ENCODE peak calls at places on chromosome 1, in five cellular contexts. Y is H9, E is K562, H is endothelial cell of umbilical vein, B is fibroblast of lung. N is an unnamed sample.

GRCh38 chr1:233662503-233663105 is 48.7 kb downstream of the KCNK1 start:
- DNase-seq in E (no peak), Y (no peak), H (no peak), B (peak), N (no peak)

GRCh38 chr1:145846191-145846590 is 761 bp downstream of the NUDT17 start:
- DNase-seq in B (peak), H (peak), Y (peak), E (peak), N (no peak)

GRCh38 chr1:44031900-44032817 is 897 bp upstream of the SLC6A9 start:
- DNase-seq in Y (peak), E (no peak), H (no peak), B (no peak), N (no peak)

GRCh38 chr1:90851711-90852050 is 134.6 kb upstream of the BARHL2 start:
- DNase-seq in H (no peak), E (no peak), B (no peak), Y (no peak), N (no peak)

GRCh38 chr1:32303997-32304622 is 12.2 kb downstream of the HDAC1 start:
- DNase-seq in B (no peak), E (no peak), Y (no peak), H (no peak), N (no peak)

GRCh38 chr1:2093636-2094035 is 43.4 kb downstream of the PRKCZ start:
- DNase-seq in E (no peak), B (no peak), H (no peak), Y (no peak), N (no peak)

GRCh38 chr1:22418852-22419480 is 32.7 kb upstream of the ZBTB40 start:
- DNase-seq in H (no peak), B (no peak), Y (no peak), E (no peak), N (no peak)

GRCh38 chr1:186050360-186050759 is 316.2 kb downstream of the HMCN1 start:
- DNase-seq in Y (no peak), H (peak), E (no peak), B (peak), N (no peak)

GRCh38 chr1:38072858-38073257 is 26.3 kb upstream of the POU3F1 start:
- DNase-seq in H (no peak), E (no peak), B (no peak), Y (no peak), N (no peak)

GRCh38 chr1:228370941-228371740 is 35.5 kb downstream of the TRIM11 start:
- DNase-seq in Y (no peak), B (no peak), E (no peak), H (no peak), N (no peak)

GRCh38 chr1:185104083-185104482 is 52.7 kb downstream of the TRMT1L start:
- DNase-seq in Y (no peak), B (no peak), H (no peak), E (no peak), N (no peak)

GRCh38 chr1:99767996-99768524 is 1.6 kb upstream of the FRRS1 start:
- DNase-seq in H (no peak), B (no peak), Y (no peak), E (no peak), N (no peak)

GRCh38 chr1:164561007-164561406 is 2.0 kb downstream of the PBX1 start:
- DNase-seq in Y (no peak), B (peak), H (peak), E (no peak), N (no peak)

GRCh38 chr1:98102369-98103030 is 181.7 kb upstream of the DPYD start:
- DNase-seq in B (peak), H (no peak), E (no peak), Y (no peak), N (no peak)

GRCh38 chr1:204255225-204255624 is 41.4 kb upstream of the GOLT1A start:
- DNase-seq in E (no peak), Y (peak), H (no peak), B (no peak), N (no peak)

GRCh38 chr1:50279622-50280320 is 143.5 kb downstream of the DMRTA2 start:
- DNase-seq in E (peak), H (peak), B (no peak), Y (peak), N (no peak)

GRCh38 chr1:151327903-151328674 is 873 bp upstream of the PI4KB start:
- DNase-seq in Y (peak), E (peak), B (no peak), H (no peak), N (no peak)

GRCh38 chr1:149844650-149845255 is 54.6 kb upstream of the BOLA1 start:
- DNase-seq in B (no peak), Y (no peak), E (no peak), H (no peak), N (no peak)

GRCh38 chr1:188778578-188778977 is 1699.1 kb downstream of the BRINP3 start:
- DNase-seq in Y (no peak), H (peak), E (no peak), B (no peak), N (no peak)

GRCh38 chr1:150017206-150017750 is 6.8 kb upstream of the OTUD7B start:
- DNase-seq in B (no peak), Y (peak), E (no peak), H (no peak), N (no peak)

GRCh38 chr1:41735587-41736290 is 183.0 kb downstream of the HIVEP3 start:
- DNase-seq in Y (no peak), E (no peak), B (no peak), H (no peak), N (no peak)

GRCh38 chr1:159980076-159980475 is 26.0 kb upstream of the SLAMF9 start:
- DNase-seq in Y (no peak), B (no peak), H (no peak), E (no peak), N (no peak)

GRCh38 chr1:237220243-237220642 is 178.3 kb downstream of the RYR2 start:
- DNase-seq in B (peak), H (no peak), Y (no peak), E (no peak), N (no peak)

GRCh38 chr1:172351761-172352161 is 68.7 kb upstream of the C1orf105 start:
- DNase-seq in Y (no peak), E (no peak), B (peak), H (peak), N (no peak)

GRCh38 chr1:26049531-26050254 is 3.8 kb upstream of the SLC30A2 start:
- DNase-seq in Y (no peak), H (no peak), E (peak), B (no peak), N (no peak)

GRCh38 chr1:234495231-234495990 is 16.4 kb upstream of the TARBP1 start:
- DNase-seq in E (no peak), H (no peak), B (peak), Y (no peak), N (no peak)

GRCh38 chr1:235513495-235514366 is 9.5 kb upstream of the B3GALNT2 start:
- DNase-seq in H (peak), E (peak), Y (no peak), B (peak), N (peak)

GRCh38 chr1:36134031-36134430 is 9.0 kb upstream of the COL8A2 start:
- DNase-seq in B (no peak), E (no peak), Y (no peak), H (no peak), N (no peak)

GRCh38 chr1:36136535-36136934 is 11.5 kb upstream of the COL8A2 start:
- DNase-seq in E (no peak), H (peak), B (peak), Y (no peak), N (no peak)

GRCh38 chr1:36134805-36135339 is 9.8 kb upstream of the COL8A2 start:
- DNase-seq in E (peak), Y (peak), B (peak), H (peak), N (no peak)

GRCh38 chr1:36132029-36132428 is 7.0 kb upstream of the COL8A2 start:
- DNase-seq in B (no peak), Y (no peak), E (no peak), H (no peak), N (no peak)

GRCh38 chr1:36133484-36133883 is 8.5 kb upstream of the COL8A2 start:
- DNase-seq in H (peak), Y (no peak), E (no peak), B (peak), N (no peak)
- H3K9ac ChIP-seq in H (no peak), Y (no peak), E (peak), B (no peak), N (no peak)

DNA sequence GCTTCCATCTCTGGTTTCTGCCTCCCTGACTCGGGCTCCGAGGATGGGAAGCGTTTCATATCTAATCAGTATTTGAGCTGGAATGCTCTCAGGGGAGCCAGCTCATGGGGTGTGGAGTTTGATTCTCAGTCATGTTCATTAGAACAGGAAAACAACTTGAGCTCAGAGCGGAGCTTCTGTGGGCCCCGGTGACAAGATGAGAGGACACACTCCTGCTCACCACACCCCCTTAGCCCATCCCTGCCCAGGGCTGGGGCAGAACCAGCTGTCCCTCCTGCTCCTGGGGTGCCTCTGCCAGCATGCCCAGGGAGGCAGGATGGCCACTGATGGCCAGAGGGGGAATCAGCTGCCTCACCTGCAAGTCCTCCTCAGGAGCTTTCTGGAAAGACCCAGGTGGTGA is 726.0 kb downstream of the PTPRU start:
- DNase-seq in H (no peak), Y (no peak), E (no peak), B (no peak), N (no peak)
- H3K9ac ChIP-seq in H (no peak), Y (no peak), E (no peak), B (no peak), N (no peak)

DNA sequence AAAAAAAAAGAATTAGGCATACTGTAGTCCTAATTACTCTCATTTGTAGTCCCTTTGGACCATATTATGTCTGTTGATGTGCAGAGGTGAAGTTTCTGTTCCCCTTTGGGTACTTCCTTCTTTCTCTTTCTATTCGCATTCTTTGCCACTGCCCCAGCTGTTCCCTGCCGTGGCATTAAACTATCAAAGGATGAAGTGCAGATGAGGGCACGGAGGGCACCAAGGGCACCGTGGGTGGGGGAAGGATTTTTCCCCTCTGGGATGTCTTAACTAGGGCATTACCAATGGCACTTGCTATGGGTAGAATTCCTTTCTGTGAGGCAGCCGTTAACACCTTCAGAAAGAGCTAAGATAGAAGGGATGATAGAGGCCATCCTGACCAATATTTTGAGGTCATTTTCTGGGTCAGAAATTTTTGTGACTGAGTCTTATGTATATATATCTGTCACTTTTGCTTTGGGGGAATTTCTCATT is 4.9 kb upstream of the MAPKAPK2 start:
- DNase-seq in H (no peak), B (no peak), Y (no peak), E (no peak), N (no peak)
- H3K9ac ChIP-seq in H (no peak), B (no peak), Y (no peak), E (no peak), N (no peak)

GRCh38 chr1:23792151-23792945 is 1.4 kb downstream of the LYPLA2 start:
- DNase-seq in H (no peak), Y (no peak), E (no peak), B (no peak), N (no peak)
- H3K9ac ChIP-seq in H (peak), Y (no peak), E (peak), B (peak), N (peak)